ENCODE peak calls at places on chromosomes 7 and 10, in five cellular contexts. E is CD8-positive, alpha-beta T cell; S is upper lobe of left lung; D is cardiac muscle cell; N is GM12864. X is an unnamed sample.

GRCh38 chr10:70477661-70478162 is 855 bp upstream of the PALD1 start:
- DNase-seq in D (no peak), N (no peak), S (peak), E (peak), X (peak)

GRCh38 chr10:33706191-33706590 is 371.7 kb upstream of the NRP1 start:
- DNase-seq in E (no peak), D (no peak), N (no peak), S (no peak), X (no peak)

GRCh38 chr10:118956253-118957140 is 73.0 kb upstream of the NANOS1 start:
- DNase-seq in D (no peak), N (no peak), S (no peak), E (no peak), X (no peak)

GRCh38 chr7:29795696-29796095 is 10.6 kb upstream of the WIPF3 start:
- DNase-seq in N (no peak), S (no peak), E (no peak), D (no peak), X (peak)

GRCh38 chr10:23994459-23995046 is 214.4 kb upstream of the KIAA1217 start:
- DNase-seq in S (no peak), N (peak), D (peak), E (no peak), X (peak)

GRCh38 chr7:10821156-10821555 is 152.5 kb upstream of the PHF14 start:
- DNase-seq in S (no peak), N (no peak), E (no peak), D (no peak), X (no peak)

GRCh38 chr7:136105191-136105590 is 128.0 kb upstream of the MTPN start:
- DNase-seq in D (no peak), N (no peak), E (no peak), S (no peak), X (no peak)

GRCh38 chr10:12500406-12501303 is 151.3 kb downstream of the CAMK1D start:
- DNase-seq in E (no peak), S (no peak), D (peak), N (no peak), X (peak)

GRCh38 chr7:84302949-84303348 is 108.4 kb upstream of the SEMA3A start:
- DNase-seq in D (no peak), E (no peak), S (no peak), N (no peak), X (no peak)

GRCh38 chr10:34290412-34291082 is 524.5 kb downstream of the PARD3 start:
- DNase-seq in S (no peak), D (no peak), E (no peak), N (no peak), X (no peak)

GRCh38 chr10:33680036-33680435 is 345.6 kb upstream of the NRP1 start:
- DNase-seq in D (peak), N (no peak), S (no peak), E (no peak), X (no peak)

GRCh38 chr10:127368937-127369336 is 172.5 kb upstream of the INSYN2A start:
- DNase-seq in N (no peak), D (no peak), S (no peak), E (no peak), X (no peak)

GRCh38 chr7:151756076-151756731 is 120.7 kb downstream of the PRKAG2 start:
- DNase-seq in N (no peak), S (peak), E (peak), D (no peak), X (no peak)

GRCh38 chr10:78856421-78856820 is 212.3 kb upstream of the ZMIZ1 start:
- DNase-seq in S (peak), N (no peak), E (no peak), D (no peak), X (no peak)

GRCh38 chr10:43296320-43296719 is 29.5 kb upstream of the RASGEF1A start:
- DNase-seq in D (no peak), S (no peak), E (no peak), N (no peak), X (no peak)
- TF ChIP-seq CTCF in D (no peak), S (no peak), E (no peak), N (no peak), X (no peak)

DNA sequence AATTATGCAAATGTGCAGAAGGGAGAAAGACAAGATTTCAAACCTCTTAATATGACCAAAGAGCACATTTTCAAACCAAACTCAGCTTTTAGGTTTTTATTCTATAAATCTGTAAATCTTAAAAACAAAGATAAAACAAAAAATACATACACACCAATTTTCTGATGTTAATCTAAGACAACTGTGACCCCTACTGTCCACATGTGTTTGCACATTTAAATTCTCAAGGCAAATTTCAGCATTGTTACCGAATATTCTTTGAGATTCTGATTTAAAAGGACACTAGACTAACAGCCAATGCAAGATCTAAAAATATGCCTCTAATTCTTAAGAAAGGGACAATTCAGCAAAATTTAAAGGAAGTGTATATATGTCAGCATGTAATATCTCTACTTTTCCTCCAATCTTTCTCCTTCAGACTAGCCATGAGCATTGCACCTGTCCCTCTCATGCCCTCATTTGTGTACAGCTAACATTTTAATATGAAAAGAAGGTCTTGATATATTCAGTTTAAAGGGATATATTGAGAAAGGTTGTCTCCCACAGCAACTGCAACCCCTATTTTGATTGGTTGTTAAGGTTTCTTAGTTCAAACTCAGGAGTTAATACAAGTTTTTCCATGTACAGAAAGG is 417.9 kb downstream of the IPMK start:
- DNase-seq in D (no peak), N (no peak), S (no peak), E (no peak), X (no peak)
- TF ChIP-seq CTCF in D (peak), N (no peak), S (peak), E (no peak), X (no peak)

GRCh38 chr10:114002422-114002821 is 41.2 kb upstream of the ADRB1 start:
- DNase-seq in N (no peak), E (no peak), S (no peak), D (no peak), X (no peak)
- TF ChIP-seq CTCF in N (no peak), E (no peak), S (no peak), D (no peak), X (no peak)

GRCh38 chr10:42513921-42514320 is 124.4 kb downstream of the ZNF33B start:
- DNase-seq in N (no peak), D (no peak), E (no peak), S (no peak), X (no peak)

GRCh38 chr10:42519761-42520460 is 118.5 kb downstream of the ZNF33B start:
- DNase-seq in S (no peak), D (no peak), E (no peak), N (no peak), X (no peak)

GRCh38 chr10:42523098-42523497 is 115.3 kb downstream of the ZNF33B start:
- DNase-seq in S (no peak), E (no peak), D (no peak), N (no peak), X (no peak)

DNA sequence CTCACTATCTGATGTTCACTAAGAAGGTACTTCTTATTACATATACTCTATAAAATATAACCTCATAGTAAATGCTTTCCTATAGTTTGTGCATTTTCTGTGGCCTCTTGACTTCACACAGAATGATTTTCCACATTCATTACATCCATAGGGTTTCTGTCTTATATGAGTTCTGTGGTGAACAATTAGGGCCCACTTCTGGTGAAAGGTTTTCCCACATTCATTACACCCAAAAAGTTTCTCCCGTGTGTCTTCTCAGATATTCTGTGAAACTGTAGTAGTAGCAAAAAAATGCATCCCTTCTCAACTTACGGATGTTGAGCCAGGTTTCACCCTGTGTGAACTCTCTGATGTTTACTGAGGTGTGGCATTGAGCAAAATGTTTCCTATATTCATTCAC is 119.3 kb downstream of the ZNF33B start:
- DNase-seq in N (no peak), D (no peak), E (no peak), S (no peak), X (no peak)
- TF ChIP-seq CTCF in N (no peak), D (no peak), E (no peak), S (no peak), X (no peak)

GRCh38 chr7:100366411-100367250 is 6.7 kb upstream of the PILRA start:
- DNase-seq in N (no peak), S (no peak), E (peak), D (no peak), X (no peak)
- TF ChIP-seq CTCF in N (no peak), S (no peak), E (no peak), D (no peak), X (no peak)

GRCh38 chr7:117171106-117171505 is 151.8 kb downstream of the WNT2 start:
- DNase-seq in S (no peak), N (no peak), D (no peak), E (no peak), X (no peak)

GRCh38 chr7:117164578-117164977 is 158.3 kb downstream of the WNT2 start:
- DNase-seq in N (no peak), E (no peak), S (no peak), D (no peak), X (no peak)

GRCh38 chr7:117169907-117170306 is 153.0 kb downstream of the WNT2 start:
- DNase-seq in S (no peak), E (no peak), D (no peak), N (no peak), X (no peak)

GRCh38 chr7:117163101-117163500 is 159.8 kb downstream of the WNT2 start:
- DNase-seq in E (no peak), N (no peak), S (no peak), D (no peak), X (no peak)

DNA sequence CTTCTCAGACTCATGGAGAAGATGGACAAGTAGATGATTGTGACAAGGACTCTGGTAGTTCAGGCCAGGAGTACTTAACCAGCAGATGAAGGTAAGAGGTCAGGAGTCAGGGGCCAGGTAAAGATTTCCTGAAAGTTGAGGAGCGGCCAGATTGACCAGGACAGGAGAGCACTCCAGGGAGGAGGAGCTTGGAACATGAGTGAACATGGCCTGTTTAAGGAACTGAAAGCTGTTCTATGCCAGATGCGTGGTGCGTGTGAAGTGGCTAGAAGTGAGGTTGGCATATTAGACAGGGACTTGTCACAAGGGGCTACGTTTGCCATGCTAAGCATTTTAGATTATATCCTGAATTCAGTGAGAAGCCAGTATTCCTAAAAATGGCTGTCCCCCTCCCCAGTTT is 157.2 kb downstream of the WNT2 start:
- DNase-seq in N (peak), D (no peak), S (no peak), E (no peak), X (no peak)
- TF ChIP-seq CTCF in N (no peak), D (no peak), S (no peak), E (no peak), X (no peak)

DNA sequence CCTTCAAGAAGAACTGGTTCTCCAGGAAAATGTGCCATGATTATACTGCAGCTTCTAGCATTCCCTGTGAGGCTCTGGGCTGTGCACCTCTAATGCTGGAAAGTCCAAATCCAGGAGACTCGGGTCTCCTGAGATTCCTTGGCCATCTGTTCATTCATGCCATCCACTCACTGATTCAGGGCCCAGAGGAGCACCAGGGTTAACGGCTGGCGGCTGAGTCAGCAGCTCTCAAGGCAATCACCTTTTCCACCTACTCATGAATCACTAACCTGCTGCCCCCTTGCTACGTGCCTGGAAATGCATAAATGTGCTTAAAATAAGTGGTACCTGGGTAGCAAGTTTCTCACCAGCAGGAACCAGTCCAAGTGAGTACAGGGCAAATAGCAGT is 132.7 kb downstream of the KCNMA1 start:
- DNase-seq in D (no peak), N (no peak), S (no peak), E (no peak), X (no peak)
- TF ChIP-seq CTCF in D (no peak), N (no peak), S (no peak), E (no peak), X (no peak)

GRCh38 chr10:77715081-77715480 is 77.5 kb upstream of the KCNMA1 start:
- DNase-seq in E (no peak), D (no peak), S (no peak), N (no peak), X (no peak)
- TF ChIP-seq CTCF in E (no peak), D (no peak), S (no peak), N (peak), X (no peak)

GRCh38 chr7:36942062-36942461 is 217.8 kb upstream of the AOAH start:
- DNase-seq in E (no peak), N (no peak), D (no peak), S (no peak), X (no peak)

GRCh38 chr7:36942558-36943354 is 218.5 kb upstream of the AOAH start:
- DNase-seq in E (no peak), N (no peak), D (no peak), S (no peak), X (no peak)

GRCh38 chr7:36941359-36941758 is 217.1 kb upstream of the AOAH start:
- DNase-seq in E (no peak), N (no peak), D (no peak), S (no peak), X (no peak)

GRCh38 chr7:36939816-36940215 is 215.5 kb upstream of the AOAH start:
- DNase-seq in D (no peak), E (no peak), S (no peak), N (no peak), X (no peak)

DNA sequence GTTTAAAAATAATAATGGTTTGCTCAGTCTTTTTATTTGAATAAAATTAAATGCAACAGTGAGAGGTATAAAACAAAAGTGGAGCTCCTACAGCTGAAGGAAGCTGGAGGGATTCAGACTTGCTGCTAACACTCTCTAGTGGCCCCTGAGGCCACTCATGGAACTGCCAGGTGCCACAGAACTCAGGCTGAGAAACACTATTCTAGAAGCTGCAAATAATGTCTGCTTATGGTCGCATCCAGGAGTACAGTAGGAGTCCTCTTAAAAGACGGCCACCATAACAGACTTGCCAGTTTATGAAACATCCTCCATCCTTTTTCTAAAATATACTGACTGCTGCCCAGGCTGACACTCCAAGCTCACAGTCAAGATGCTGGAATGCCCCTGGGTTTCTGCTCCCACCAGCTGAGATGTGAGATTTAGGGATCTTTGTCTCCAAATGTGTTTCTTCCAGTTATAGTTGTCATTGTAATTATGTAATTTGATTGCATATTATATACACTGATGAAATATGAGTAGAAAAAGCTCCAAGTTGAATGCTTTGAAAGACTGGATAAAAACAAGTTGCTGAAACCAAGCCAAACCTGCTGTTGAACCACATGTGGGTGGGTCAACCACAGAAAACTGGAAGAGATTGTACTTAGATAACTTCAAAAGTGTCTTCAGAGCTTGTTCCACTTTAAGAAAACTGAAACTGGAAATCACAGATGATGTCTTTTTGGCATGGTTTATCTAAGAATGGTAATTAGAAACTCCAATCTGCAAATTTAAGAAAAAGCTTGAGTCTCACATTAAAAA is 213.7 kb upstream of the AOAH start:
- DNase-seq in S (no peak), D (no peak), N (no peak), E (peak), X (no peak)
- TF ChIP-seq CTCF in S (no peak), D (no peak), N (peak), E (no peak), X (no peak)

X was measured in testis.